ENCODE peak calls at places on chromosomes 5 and 9, in six cellular contexts. Z is A549; V is stimulated activated CD8-positive, alpha-beta memory T cell treated with anti-CD3 and anti-CD28 coated beads, Interleukin-7, amount 100 ng/mL, for 1 hour; A is PC-3; U is neural progenitor cell; M is activated CD4-positive, alpha-beta T cell treated with anti-CD3 and anti-CD28 coated beads, Interleukin-2, amount 50 U/mL, for 4 hours. D is an unnamed sample.

GRCh38 chr9:132597073-132597775 is 14.8 kb downstream of the BARHL1 start:
- DNase-seq in Z (no peak), V (no peak), A (no peak), U (no peak), M (no peak), D (no peak)

GRCh38 chr9:17293685-17294084 is 158.8 kb downstream of the CNTLN start:
- DNase-seq in Z (no peak), V (no peak), A (no peak), U (no peak), M (no peak), D (no peak)

GRCh38 chr5:102018690-102019089 is 277.4 kb downstream of the SLCO4C1 start:
- DNase-seq in Z (no peak), V (no peak), A (no peak), U (peak), M (no peak), D (no peak)

GRCh38 chr5:20023686-20024085 is 35.7 kb upstream of the CDH18 start:
- DNase-seq in Z (no peak), V (no peak), A (no peak), U (no peak), M (no peak), D (no peak)

GRCh38 chr9:111898331-111899096 is 1.9 kb downstream of the UGCG start:
- DNase-seq in Z (no peak), V (no peak), A (peak), U (no peak), M (no peak), D (no peak)

GRCh38 chr5:90747693-90748092 is 189.1 kb downstream of the ADGRV1 start:
- DNase-seq in Z (no peak), V (no peak), A (peak), U (peak), M (no peak), D (no peak)

GRCh38 chr9:100601216-100601615 is 23.3 kb downstream of the CAVIN4 start:
- DNase-seq in Z (peak), V (no peak), A (peak), U (peak), M (peak), D (peak)

GRCh38 chr5:136427421-136427820 is 62.1 kb upstream of the TRPC7 start:
- DNase-seq in Z (no peak), V (no peak), A (no peak), U (no peak), M (no peak), D (no peak)

GRCh38 chr5:154221371-154221896 is 30.9 kb downstream of the GALNT10 start:
- DNase-seq in Z (no peak), V (peak), A (peak), U (peak), M (peak), D (peak)

GRCh38 chr5:154714271-154714986 is 40.7 kb upstream of the LARP1 start:
- DNase-seq in Z (no peak), V (no peak), A (peak), U (no peak), M (no peak), D (no peak)

GRCh38 chr9:8304720-8305119 is 505.1 kb upstream of the DMAC1 start:
- DNase-seq in Z (no peak), V (no peak), A (no peak), U (no peak), M (no peak), D (no peak)

GRCh38 chr9:121326130-121326838 is 43.8 kb downstream of the STOM start:
- DNase-seq in Z (no peak), V (no peak), A (peak), U (peak), M (no peak), D (peak)

GRCh38 chr5:116009806-116010205 is 22.5 kb upstream of the ARL14EPL start:
- DNase-seq in Z (no peak), V (no peak), A (no peak), U (no peak), M (no peak), D (no peak)

GRCh38 chr5:59746261-59746765 is 147.2 kb downstream of the PDE4D start:
- DNase-seq in Z (peak), V (no peak), A (peak), U (no peak), M (no peak), D (peak)

GRCh38 chr5:32791536-32792240 is 80.6 kb downstream of the NPR3 start:
- DNase-seq in Z (no peak), V (no peak), A (no peak), U (no peak), M (no peak), D (no peak)

GRCh38 chr9:19223724-19224123 is 6.8 kb upstream of the DENND4C start:
- DNase-seq in Z (no peak), V (no peak), A (no peak), U (no peak), M (no peak), D (no peak)

GRCh38 chr5:113397046-113397445 is 37.7 kb downstream of the TSSK1B start:
- DNase-seq in Z (no peak), V (no peak), A (no peak), U (no peak), M (no peak), D (peak)

GRCh38 chr9:123401879-123402513 is 46.0 kb downstream of the CRB2 start:
- DNase-seq in Z (peak), V (no peak), A (peak), U (peak), M (no peak), D (peak)

GRCh38 chr5:125412561-125413535 is 666.4 kb upstream of the ZNF608 start:
- DNase-seq in Z (peak), V (no peak), A (peak), U (peak), M (no peak), D (peak)

GRCh38 chr5:117947836-117948235 is 1040.5 kb downstream of the DTWD2 start:
- DNase-seq in Z (no peak), V (no peak), A (no peak), U (no peak), M (no peak), D (no peak)

GRCh38 chr9:73148447-73148937 is 3.2 kb upstream of the ANXA1 start:
- DNase-seq in Z (no peak), V (no peak), A (peak), U (no peak), M (no peak), D (no peak)